ENCODE peak calls at places on chromosomes 12 and 14, in five cellular contexts. L is brain microvascular endothelial cell, F is heart right ventricle, R is HFF-Myc, K is retinal pigment epithelial cell. Y is an unnamed sample.

GRCh38 chr14:65879218-65880009 is 466.9 kb downstream of the FUT8 start:
- DNase-seq in K (no peak), F (no peak), R (no peak), L (peak; percentile 1), Y (peak; percentile 94)

GRCh38 chr14:35122696-35123387 is 490 bp downstream of the PRORP start:
- DNase-seq in L (peak; percentile 2), K (peak; percentile 25), R (peak; percentile 27), F (no peak), Y (peak; percentile 38)

GRCh38 chr12:57162541-57163125 is 15.2 kb upstream of the LRP1-AS start:
- DNase-seq in F (no peak), L (no peak), R (no peak), K (no peak), Y (no peak)

GRCh38 chr12:21881950-21882349 is 59.3 kb downstream of the ABCC9 start:
- DNase-seq in L (no peak), K (no peak), F (peak; percentile 20), R (no peak), Y (no peak)

GRCh38 chr12:50862316-50862715 is 19.6 kb downstream of the TMPRSS12 start:
- DNase-seq in F (no peak), K (no peak), R (peak; percentile 15), L (peak; percentile 16), Y (no peak)

GRCh38 chr14:53247596-53248370 is 94.7 kb upstream of the DDHD1 start:
- DNase-seq in R (no peak), F (no peak), L (no peak), K (no peak), Y (no peak)

GRCh38 chr12:128606040-128606439 is 217.7 kb downstream of the SLC15A4 start:
- DNase-seq in F (no peak), R (no peak), K (no peak), L (peak; percentile 2), Y (no peak)

GRCh38 chr12:124184456-124184855 is 110.4 kb upstream of the RFLNA start:
- DNase-seq in L (no peak), R (no peak), F (no peak), K (no peak), Y (no peak)

GRCh38 chr12:30329281-30329680 is 366.4 kb downstream of the IPO8 start:
- DNase-seq in F (no peak), L (no peak), K (peak; percentile 42), R (no peak), Y (no peak)

GRCh38 chr14:74395094-74395493 is 30.9 kb downstream of the SYNDIG1L start:
- DNase-seq in F (no peak), R (no peak), K (no peak), L (no peak), Y (no peak)

GRCh38 chr14:103472939-103473338 is 49.7 kb downstream of the CKB start:
- DNase-seq in F (no peak), L (peak; percentile 19), K (peak; percentile 5), R (no peak), Y (no peak)

GRCh38 chr12:48924617-48925217 is 575 bp downstream of the FKBP11 start:
- DNase-seq in L (peak; percentile 34), R (no peak), F (peak; percentile 48), K (peak; percentile 25), Y (no peak)

GRCh38 chr14:61519735-61520134 is 175.6 kb upstream of the HIF1A start:
- DNase-seq in F (no peak), R (no peak), K (no peak), L (no peak), Y (no peak)

GRCh38 chr14:54472291-54472690 is 16.5 kb downstream of the GMFB start:
- DNase-seq in K (peak; percentile 13), R (no peak), L (no peak), F (no peak), Y (no peak)

GRCh38 chr14:71029236-71029781 is 122.0 kb downstream of the PCNX1 start:
- DNase-seq in K (peak; percentile 56), R (no peak), L (no peak), F (no peak), Y (no peak)

GRCh38 chr14:69615471-69616407 is 4.3 kb downstream of the SUSD6 start:
- DNase-seq in F (no peak), L (peak; percentile 78), R (peak; percentile 71), K (no peak), Y (no peak)

GRCh38 chr14:21039585-21040369 is 2.4 kb upstream of the RNASE7 start:
- DNase-seq in L (peak; percentile 53), K (no peak), F (no peak), R (no peak), Y (no peak)

GRCh38 chr12:29148065-29148957 is 767 bp upstream of the FAR2 start:
- DNase-seq in R (peak; percentile 11), K (no peak), L (peak; percentile 23), F (peak; percentile 27), Y (no peak)
- TF ChIP-seq CTCF in R (no peak), K (no peak), L (no peak), F (no peak), Y (peak; percentile 11)

GRCh38 chr12:4266990-4267389 is 6.6 kb upstream of the CCND2 start:
- DNase-seq in K (no peak), R (no peak), L (no peak), F (no peak), Y (no peak)
- TF ChIP-seq CTCF in K (no peak), R (no peak), L (no peak), F (no peak), Y (no peak)

GRCh38 chr14:23354990-23355389 is 2.3 kb upstream of the SLC22A17 start:
- DNase-seq in F (no peak), R (no peak), K (no peak), L (no peak), Y (no peak)

GRCh38 chr14:23356036-23356435 is 3.3 kb upstream of the SLC22A17 start:
- DNase-seq in F (no peak), R (no peak), L (no peak), K (no peak), Y (no peak)

GRCh38 chr14:23351681-23352505 is 794 bp downstream of the SLC22A17 start:
- DNase-seq in F (peak; percentile 17), K (no peak), R (no peak), L (no peak), Y (no peak)

GRCh38 chr14:23353433-23353780 is 720 bp upstream of the SLC22A17 start:
- DNase-seq in R (no peak), L (no peak), F (no peak), K (no peak), Y (no peak)

DNA sequence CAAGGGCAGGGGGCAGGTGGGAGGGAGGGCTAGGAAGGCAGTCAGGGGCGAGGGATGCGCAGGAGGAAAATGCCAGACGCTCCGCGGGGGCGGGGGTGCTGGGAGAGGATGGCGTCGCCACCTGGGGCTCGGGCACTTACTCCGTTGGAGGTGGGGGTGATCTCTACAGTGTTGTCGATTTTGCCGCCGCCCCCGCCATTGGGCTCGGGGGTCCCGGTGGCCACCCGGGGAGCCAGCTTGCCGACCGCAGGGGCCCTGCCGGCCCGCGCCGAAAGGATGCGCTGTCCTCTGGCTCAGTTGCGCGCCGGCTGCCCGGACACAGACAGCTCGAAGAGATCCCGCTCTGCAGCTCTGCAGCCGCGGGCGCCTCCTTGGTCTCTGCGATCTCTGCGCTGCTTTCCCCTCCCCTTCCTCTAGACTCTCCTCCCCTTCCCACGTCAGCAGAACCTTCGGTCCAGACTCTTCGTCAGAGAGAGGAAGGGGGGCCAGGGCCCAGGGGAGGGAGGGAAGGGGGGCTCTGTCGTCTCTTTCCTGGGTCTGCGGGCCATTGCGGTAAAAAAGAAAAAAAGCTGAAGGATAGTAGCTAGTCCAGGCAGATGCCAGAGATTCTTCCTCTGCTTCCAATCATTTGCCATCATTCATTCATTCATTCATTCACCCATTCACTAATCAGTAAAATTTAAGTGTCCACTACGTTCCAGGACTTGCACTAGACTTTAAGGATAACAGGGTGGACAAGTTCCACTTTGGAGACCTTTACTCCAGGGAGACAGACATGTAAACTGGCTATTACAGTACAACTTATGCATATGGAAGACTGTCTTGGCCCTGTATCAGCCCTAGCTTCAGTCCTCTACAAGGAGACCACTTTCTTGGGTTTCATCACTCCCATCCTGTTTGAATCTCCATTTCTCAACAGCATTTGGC is at the start of gene SLC22A17:
- DNase-seq in F (peak; percentile 74), R (no peak), K (no peak), L (peak; percentile 85), Y (no peak)
- TF ChIP-seq CTCF in F (no peak), R (no peak), K (peak; percentile 2), L (peak; percentile 37), Y (no peak)

DNA sequence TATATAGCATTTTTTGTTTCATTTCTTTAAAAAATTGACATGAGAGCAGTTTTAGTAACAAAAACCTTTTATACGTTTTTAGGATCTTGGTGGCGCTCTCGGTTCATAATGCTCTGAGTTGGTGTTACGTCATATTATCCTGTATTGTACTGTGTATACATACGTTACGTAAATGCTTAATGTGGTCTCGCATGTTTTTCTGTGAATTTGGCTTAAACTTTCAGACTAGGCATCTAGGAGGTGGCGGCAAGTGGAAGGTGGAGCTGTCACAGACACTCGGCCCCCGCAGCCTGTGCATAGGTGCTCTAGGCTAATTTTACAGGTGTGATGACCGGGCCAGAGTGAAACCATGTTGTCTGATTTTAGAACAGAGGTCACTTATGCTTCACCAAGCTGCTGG is 60.0 kb downstream of the PPP2R5C start:
- DNase-seq in F (no peak), R (no peak), L (no peak), K (no peak), Y (no peak)
- TF ChIP-seq CTCF in F (no peak), R (no peak), L (no peak), K (no peak), Y (no peak)

DNA sequence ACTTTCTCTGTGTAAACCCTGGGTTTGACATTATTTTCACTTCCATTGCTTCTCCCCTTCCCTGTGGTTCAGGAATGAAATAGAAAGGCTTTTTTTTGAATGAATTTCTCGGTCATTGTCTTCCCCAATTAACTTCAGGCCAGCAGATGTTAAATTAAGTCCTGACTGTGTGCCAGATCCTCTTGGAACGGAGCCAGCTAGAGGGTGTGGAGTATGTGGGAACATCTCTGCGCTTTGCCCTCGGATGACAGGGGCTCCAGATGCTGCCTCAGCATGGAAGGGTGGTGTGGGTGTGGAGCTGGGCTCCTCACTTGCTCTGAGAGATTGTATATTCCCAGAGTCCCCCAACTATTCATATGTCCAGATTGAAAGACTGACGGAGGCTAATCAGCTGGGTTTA is 13.1 kb downstream of the KRT85 start:
- DNase-seq in F (no peak), L (no peak), R (peak; percentile 27), K (no peak), Y (no peak)
- TF ChIP-seq CTCF in F (no peak), L (no peak), R (no peak), K (no peak), Y (no peak)

GRCh38 chr12:107891967-107892366 is 117.5 kb downstream of the ASCL4 start:
- DNase-seq in K (no peak), L (no peak), F (no peak), R (no peak), Y (no peak)
- TF ChIP-seq CTCF in K (peak; percentile 46), L (peak; percentile 38), F (no peak), R (peak; percentile 37), Y (peak; percentile 47)

Y was measured in epithelial cell of proximal tubule.